ENCODE peak calls at places on chromosomes 3 and 15, in four cellular contexts. F is HepG2, V is body of pancreas, R is adrenal gland. N is an unnamed sample.

GRCh38 chr15:40968290-40969085 is 15.2 kb downstream of the CHAC1 start:
- DNase-seq in V (no peak), R (no peak), F (no peak), N (no peak)

GRCh38 chr15:89171136-89172072 is 50.0 kb downstream of the RLBP1 start:
- DNase-seq in V (peak), R (peak), F (peak), N (peak)

GRCh38 chr3:129504471-129505100 is 23.9 kb upstream of the RHO start:
- DNase-seq in R (no peak), F (no peak), V (no peak), N (peak)

GRCh38 chr3:187616307-187616939 is 53.8 kb downstream of the SST start:
- DNase-seq in F (peak), V (peak), R (peak), N (peak)

GRCh38 chr15:95132774-95133173 is 901.4 kb downstream of the MCTP2 start:
- DNase-seq in V (no peak), F (no peak), R (no peak), N (no peak)

GRCh38 chr3:61858054-61858453 is 296.7 kb downstream of the PTPRG start:
- DNase-seq in F (no peak), V (no peak), R (no peak), N (peak)

GRCh38 chr3:177195242-177195940 is 1.9 kb downstream of the TBL1XR1 start:
- DNase-seq in R (no peak), V (peak), F (no peak), N (peak)

GRCh38 chr3:43968465-43968864 is 273.2 kb upstream of the TOPAZ1 start:
- DNase-seq in V (no peak), R (no peak), F (no peak), N (no peak)

GRCh38 chr3:1252061-1252430 is 159.2 kb downstream of the CNTN6 start:
- DNase-seq in V (no peak), R (no peak), F (no peak), N (no peak)

GRCh38 chr3:171876651-171877272 is 33.6 kb downstream of the TMEM212 start:
- DNase-seq in V (no peak), F (no peak), R (no peak), N (no peak)

GRCh38 chr15:95624100-95624499 is 706.4 kb upstream of the NR2F2 start:
- DNase-seq in R (no peak), F (no peak), V (no peak), N (no peak)

GRCh38 chr3:115918900-115919299 is 295.6 kb downstream of the GAP43 start:
- DNase-seq in F (no peak), V (no peak), R (no peak), N (no peak)

GRCh38 chr3:113954091-113954685 is 6.4 kb downstream of the ZDHHC23 start:
- DNase-seq in R (no peak), V (no peak), F (no peak), N (no peak)

GRCh38 chr3:129971368-129972052 is 3.0 kb upstream of the TRH start:
- DNase-seq in R (no peak), F (peak), V (no peak), N (no peak)

GRCh38 chr15:37028609-37029287 is 71.6 kb downstream of the MEIS2 start:
- DNase-seq in F (no peak), R (no peak), V (no peak), N (no peak)

GRCh38 chr3:113867506-113867905 is 28.9 kb downstream of the GRAMD1C start:
- DNase-seq in V (no peak), F (no peak), R (no peak), N (no peak)

GRCh38 chr3:24890012-24890411 is 395.4 kb upstream of the THRB start:
- DNase-seq in R (no peak), V (no peak), F (no peak), N (no peak)

GRCh38 chr15:28931828-28932227 is 46.1 kb downstream of the APBA2 start:
- DNase-seq in R (no peak), V (no peak), F (no peak), N (no peak)

GRCh38 chr3:180040966-180041365 is 4.2 kb upstream of the PEX5L start:
- DNase-seq in V (no peak), F (no peak), R (no peak), N (no peak)

GRCh38 chr3:143247007-143247563 is 127.5 kb downstream of the CHST2 start:
- DNase-seq in V (no peak), F (no peak), R (no peak), N (peak)

GRCh38 chr15:39508536-39508935 is 72.3 kb upstream of the THBS1 start:
- DNase-seq in F (no peak), R (no peak), V (no peak), N (no peak)

GRCh38 chr3:50264389-50264963 is 4.5 kb upstream of the SEMA3B start:
- DNase-seq in V (peak), R (peak), F (peak), N (no peak)

GRCh38 chr3:186054481-186055399 is 54.1 kb downstream of the ETV5 start:
- DNase-seq in R (peak), F (no peak), V (no peak), N (no peak)

GRCh38 chr3:115518100-115518852 is 105.0 kb upstream of the GAP43 start:
- DNase-seq in F (no peak), V (peak), R (peak), N (no peak)

GRCh38 chr3:49032646-49033304 is 3.6 kb upstream of the IMPDH2 start:
- DNase-seq in R (peak), V (no peak), F (no peak), N (no peak)

GRCh38 chr15:40955930-40956542 is 2.8 kb downstream of the CHAC1 start:
- DNase-seq in R (no peak), V (no peak), F (no peak), N (no peak)

GRCh38 chr3:25817638-25818037 is 27.7 kb downstream of the OXSM start:
- DNase-seq in R (no peak), V (no peak), F (no peak), N (no peak)

GRCh38 chr15:25852696-25853524 is 10.2 kb downstream of the ATP10A start:
- DNase-seq in R (no peak), F (no peak), V (no peak), N (peak)

GRCh38 chr15:89460048-89460447 is 36.3 kb downstream of the RHCG start:
- DNase-seq in R (no peak), V (no peak), F (no peak), N (no peak)

GRCh38 chr3:168424059-168424765 is 328.5 kb upstream of the GOLIM4 start:
- DNase-seq in F (no peak), R (no peak), V (no peak), N (no peak)

GRCh38 chr3:78978037-78978436 is 789.8 kb downstream of the ROBO1 start:
- DNase-seq in R (no peak), V (no peak), F (peak), N (peak)

GRCh38 chr15:71588746-71589145 is 221.6 kb upstream of the NR2E3 start:
- DNase-seq in F (peak), V (no peak), R (no peak), N (no peak)

GRCh38 chr3:143888846-143889245 is 40.6 kb upstream of the SLC9A9 start:
- DNase-seq in R (no peak), F (no peak), V (no peak), N (no peak)

GRCh38 chr3:172437713-172438112 is 10.5 kb downstream of the GHSR start:
- DNase-seq in V (no peak), R (no peak), F (no peak), N (no peak)

GRCh38 chr3:157051625-157052024 is 108.3 kb downstream of the CCNL1 start:
- DNase-seq in F (no peak), V (no peak), R (no peak), N (no peak)

GRCh38 chr3:27165348-27165747 is 203.8 kb downstream of the NEK10 start:
- DNase-seq in V (no peak), R (no peak), F (no peak), N (no peak)

GRCh38 chr15:63498815-63499549 is 5.4 kb upstream of the USP3 start:
- DNase-seq in V (no peak), R (no peak), F (no peak), N (no peak)

DNA sequence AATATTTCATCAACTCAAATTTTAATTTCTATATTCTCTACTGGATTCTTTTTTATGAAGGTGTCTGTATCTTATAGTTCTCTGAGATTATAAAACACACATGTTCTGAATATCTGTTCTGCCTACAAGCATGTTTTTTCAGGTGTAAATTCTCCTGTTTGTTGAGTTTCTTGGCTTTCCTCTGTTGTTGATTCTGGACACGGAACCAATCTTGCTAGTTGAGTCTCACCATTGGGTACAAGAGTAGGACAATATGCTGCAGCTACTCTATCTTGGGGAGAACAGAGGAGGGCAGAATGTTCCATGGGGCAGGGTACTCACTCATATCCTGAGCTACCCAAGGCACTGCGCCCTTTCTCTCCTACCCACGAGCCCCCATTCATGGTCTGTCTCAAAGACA is 104.9 kb downstream of the GREM1 start:
- DNase-seq in F (no peak), R (no peak), V (no peak), N (no peak)
- TF ChIP-seq CTCF in F (no peak), R (no peak), V (no peak), N (no peak)

DNA sequence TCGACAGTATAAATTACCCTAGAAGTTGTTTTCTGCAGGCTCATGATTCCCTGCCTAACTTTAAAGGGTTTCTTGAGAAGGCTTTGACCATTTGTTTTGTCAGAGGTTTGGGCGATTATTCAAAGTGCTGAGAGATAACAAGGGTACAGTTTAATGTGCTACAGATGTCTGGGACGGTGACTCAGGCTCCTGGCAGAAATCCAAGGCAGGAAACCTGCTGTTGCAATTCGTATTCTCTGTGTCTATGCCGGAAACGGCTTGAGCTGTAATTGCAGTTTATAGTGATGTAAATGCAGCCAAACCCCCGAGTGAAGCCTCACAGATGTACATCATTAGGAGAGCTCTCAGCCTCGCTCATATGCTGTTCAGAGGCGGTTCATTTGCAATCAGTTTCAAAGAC is 65.6 kb downstream of the SYNPR start:
- DNase-seq in R (peak), V (peak), F (peak), N (peak)
- TF ChIP-seq POLR2A in R (no peak), V (no peak), F (no peak), N (no peak)

DNA sequence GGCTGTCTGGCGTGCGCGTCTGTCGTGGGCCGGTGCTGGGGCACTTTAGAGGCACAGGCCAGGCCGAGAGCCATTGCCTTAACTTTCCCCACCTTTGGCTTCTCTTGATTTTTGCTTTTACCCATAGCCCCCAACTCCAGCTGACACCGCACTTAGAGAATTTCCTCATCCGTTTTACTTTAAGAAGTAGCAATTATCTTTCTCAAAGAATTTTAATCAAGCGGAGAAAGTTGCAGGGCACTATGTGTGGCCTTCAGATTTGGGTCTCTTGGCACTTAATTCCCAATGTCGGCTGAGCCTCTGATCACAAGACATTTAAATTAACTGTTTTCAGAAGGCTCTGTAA is 1.2 kb downstream of the ALDH1A3 start:
- DNase-seq in V (no peak), F (no peak), R (no peak), N (no peak)
- H3K4me3 ChIP-seq in V (no peak), F (no peak), R (peak), N (no peak)

GRCh38 chr3:107633327-107634141 is 110.8 kb downstream of the BBX start:
- DNase-seq in F (no peak), R (peak), V (no peak), N (peak)

GRCh38 chr3:107632576-107632975 is 109.8 kb downstream of the BBX start:
- DNase-seq in R (no peak), F (no peak), V (no peak), N (no peak)

GRCh38 chr3:107629556-107629955 is 106.8 kb downstream of the BBX start:
- DNase-seq in F (no peak), R (no peak), V (no peak), N (peak)

GRCh38 chr3:107630779-107631178 is 108.0 kb downstream of the BBX start:
- DNase-seq in F (no peak), R (no peak), V (no peak), N (peak)

GRCh38 chr3:107627962-107628542 is 105.3 kb downstream of the BBX start:
- DNase-seq in V (no peak), F (no peak), R (no peak), N (no peak)
- TF ChIP-seq CTCF in V (no peak), F (no peak), R (peak), N (no peak)

GRCh38 chr3:15771444-15771843 is 26.3 kb downstream of the ANKRD28 start:
- DNase-seq in V (no peak), R (no peak), F (no peak), N (no peak)
- TF ChIP-seq POLR2A in V (no peak), R (no peak), F (no peak), N (no peak)

DNA sequence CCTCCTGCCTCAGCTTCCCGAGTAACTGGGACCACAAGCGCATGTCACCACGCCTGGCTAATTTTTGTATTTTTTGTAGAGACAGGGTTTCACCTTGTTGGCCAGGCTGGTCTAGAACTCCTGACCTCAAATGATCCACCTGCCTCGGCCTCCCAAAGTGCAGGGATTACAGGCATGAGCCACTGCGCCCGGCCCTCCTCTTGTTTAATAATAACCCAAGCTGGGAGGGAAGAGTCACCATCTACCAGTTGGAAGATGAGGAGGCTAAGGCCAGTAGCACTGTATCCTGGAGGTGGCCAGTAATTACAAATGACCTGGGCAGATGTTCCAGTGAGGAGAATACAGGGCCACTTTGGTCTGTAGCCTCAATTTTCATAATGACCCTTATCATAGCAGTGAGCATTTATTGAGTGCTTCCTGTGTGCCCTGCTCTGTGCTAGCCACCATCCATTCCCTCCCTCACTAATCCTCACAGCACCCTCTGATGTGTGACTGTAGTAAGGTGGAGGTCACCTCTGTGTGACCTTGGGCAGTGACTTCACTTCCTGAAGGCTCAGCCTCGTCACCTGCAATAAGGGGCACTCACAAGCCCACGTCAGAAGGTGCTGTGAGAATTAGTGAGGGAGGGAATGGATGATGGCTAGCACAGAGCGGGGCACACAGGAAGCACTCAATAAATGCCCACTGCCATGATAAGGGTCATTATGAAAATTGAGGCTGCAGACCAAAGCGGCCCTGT is 64.2 kb downstream of the ABTB1 start:
- DNase-seq in R (no peak), F (no peak), V (no peak), N (no peak)
- H3K4me3 ChIP-seq in R (no peak), F (no peak), V (no peak), N (no peak)